ENCODE peak calls at places on chromosomes 11 and 22, in eight cellular contexts. One of them, this sample, is unnamed.

GRCh38 chr22:23514317-23515038 is 65.6 kb downstream of the IGLL1 start:
- DNase-seq in NCI-H1105: no peak
- DNase-seq in activated CD4-positive, alpha-beta T cell treated with anti-CD3 and anti-CD28 coated beads, Interleukin-2, amount 50 U/mL, for 4 hours: no peak
- DNase-seq in posterior vena cava: no peak
- DNase-seq in RKO: no peak
- DNase-seq in iPS-NIHi11: peak; percentile 52
- DNase-seq in pons: no peak
- DNase-seq in activated T-cell treated with anti-CD3 and anti-CD28 coated beads, Interleukin-2, amount 50 U/mL, for 24 hours: no peak
- DNase-seq in this sample: no peak

GRCh38 chr22:48523761-48524160 is 1303.9 kb downstream of the BRD1 start:
- DNase-seq in NCI-H1105: no peak
- DNase-seq in activated CD4-positive, alpha-beta T cell treated with anti-CD3 and anti-CD28 coated beads, Interleukin-2, amount 50 U/mL, for 4 hours: no peak
- DNase-seq in posterior vena cava: no peak
- DNase-seq in RKO: no peak
- DNase-seq in iPS-NIHi11: no peak
- DNase-seq in pons: no peak
- DNase-seq in activated T-cell treated with anti-CD3 and anti-CD28 coated beads, Interleukin-2, amount 50 U/mL, for 24 hours: no peak
- DNase-seq in this sample: no peak

GRCh38 chr22:31248965-31249940 is 37.2 kb downstream of the LIMK2 start:
- DNase-seq in NCI-H1105: no peak
- DNase-seq in activated CD4-positive, alpha-beta T cell treated with anti-CD3 and anti-CD28 coated beads, Interleukin-2, amount 50 U/mL, for 4 hours: no peak
- DNase-seq in posterior vena cava: no peak
- DNase-seq in RKO: no peak
- DNase-seq in iPS-NIHi11: no peak
- DNase-seq in pons: peak; percentile 48
- DNase-seq in activated T-cell treated with anti-CD3 and anti-CD28 coated beads, Interleukin-2, amount 50 U/mL, for 24 hours: no peak
- DNase-seq in this sample: peak; percentile 60

GRCh38 chr11:64245401-64245796 is 1.3 kb downstream of the PPP1R14B start:
- DNase-seq in NCI-H1105: no peak
- DNase-seq in activated CD4-positive, alpha-beta T cell treated with anti-CD3 and anti-CD28 coated beads, Interleukin-2, amount 50 U/mL, for 4 hours: no peak
- DNase-seq in posterior vena cava: no peak
- DNase-seq in RKO: peak; percentile 42
- DNase-seq in iPS-NIHi11: no peak
- DNase-seq in pons: no peak
- DNase-seq in activated T-cell treated with anti-CD3 and anti-CD28 coated beads, Interleukin-2, amount 50 U/mL, for 24 hours: peak; percentile 59
- DNase-seq in this sample: no peak

GRCh38 chr22:27718186-27719032 is 83.1 kb downstream of the MN1 start:
- DNase-seq in NCI-H1105: no peak
- DNase-seq in activated CD4-positive, alpha-beta T cell treated with anti-CD3 and anti-CD28 coated beads, Interleukin-2, amount 50 U/mL, for 4 hours: no peak
- DNase-seq in posterior vena cava: peak; percentile 96
- DNase-seq in RKO: peak; percentile 90
- DNase-seq in iPS-NIHi11: peak; percentile 60
- DNase-seq in pons: no peak
- DNase-seq in activated T-cell treated with anti-CD3 and anti-CD28 coated beads, Interleukin-2, amount 50 U/mL, for 24 hours: no peak
- DNase-seq in this sample: no peak

GRCh38 chr22:45164217-45165123 is 745 bp downstream of the NUP50 start:
- DNase-seq in NCI-H1105: no peak
- DNase-seq in activated CD4-positive, alpha-beta T cell treated with anti-CD3 and anti-CD28 coated beads, Interleukin-2, amount 50 U/mL, for 4 hours: peak; percentile 27
- DNase-seq in posterior vena cava: peak; percentile 84
- DNase-seq in RKO: peak; percentile 27
- DNase-seq in iPS-NIHi11: peak; percentile 74
- DNase-seq in pons: peak; percentile 3
- DNase-seq in activated T-cell treated with anti-CD3 and anti-CD28 coated beads, Interleukin-2, amount 50 U/mL, for 24 hours: no peak
- DNase-seq in this sample: peak; percentile 17

GRCh38 chr22:20020533-20021195 is at the start of gene TANGO2:
- DNase-seq in NCI-H1105: peak; percentile 80
- DNase-seq in activated CD4-positive, alpha-beta T cell treated with anti-CD3 and anti-CD28 coated beads, Interleukin-2, amount 50 U/mL, for 4 hours: peak; percentile 88
- DNase-seq in posterior vena cava: peak; percentile 98
- DNase-seq in RKO: peak; percentile 91
- DNase-seq in iPS-NIHi11: peak; percentile 99
- DNase-seq in pons: peak; percentile 89
- DNase-seq in activated T-cell treated with anti-CD3 and anti-CD28 coated beads, Interleukin-2, amount 50 U/mL, for 24 hours: peak; percentile 97
- DNase-seq in this sample: peak; percentile 93

GRCh38 chr22:50189849-50190181 is 4.1 kb downstream of the TRABD start:
- DNase-seq in NCI-H1105: no peak
- DNase-seq in activated CD4-positive, alpha-beta T cell treated with anti-CD3 and anti-CD28 coated beads, Interleukin-2, amount 50 U/mL, for 4 hours: no peak
- DNase-seq in posterior vena cava: no peak
- DNase-seq in RKO: no peak
- DNase-seq in iPS-NIHi11: no peak
- DNase-seq in pons: no peak
- DNase-seq in activated T-cell treated with anti-CD3 and anti-CD28 coated beads, Interleukin-2, amount 50 U/mL, for 24 hours: no peak
- DNase-seq in this sample: no peak

GRCh38 chr22:20522134-20522827 is 14.9 kb downstream of the MED15 start:
- DNase-seq in NCI-H1105: no peak
- DNase-seq in activated CD4-positive, alpha-beta T cell treated with anti-CD3 and anti-CD28 coated beads, Interleukin-2, amount 50 U/mL, for 4 hours: no peak
- DNase-seq in posterior vena cava: no peak
- DNase-seq in RKO: no peak
- DNase-seq in iPS-NIHi11: no peak
- DNase-seq in pons: no peak
- DNase-seq in activated T-cell treated with anti-CD3 and anti-CD28 coated beads, Interleukin-2, amount 50 U/mL, for 24 hours: no peak
- DNase-seq in this sample: no peak

GRCh38 chr11:17314232-17314547 is 37.4 kb upstream of the NCR3LG1 start:
- DNase-seq in NCI-H1105: no peak
- DNase-seq in activated CD4-positive, alpha-beta T cell treated with anti-CD3 and anti-CD28 coated beads, Interleukin-2, amount 50 U/mL, for 4 hours: no peak
- DNase-seq in posterior vena cava: no peak
- DNase-seq in RKO: peak; percentile 74
- DNase-seq in iPS-NIHi11: peak; percentile 5
- DNase-seq in pons: no peak
- DNase-seq in activated T-cell treated with anti-CD3 and anti-CD28 coated beads, Interleukin-2, amount 50 U/mL, for 24 hours: no peak
- DNase-seq in this sample: no peak

GRCh38 chr11:35598254-35599125 is 19.8 kb upstream of the FJX1 start:
- DNase-seq in NCI-H1105: no peak
- DNase-seq in activated CD4-positive, alpha-beta T cell treated with anti-CD3 and anti-CD28 coated beads, Interleukin-2, amount 50 U/mL, for 4 hours: no peak
- DNase-seq in posterior vena cava: no peak
- DNase-seq in RKO: no peak
- DNase-seq in iPS-NIHi11: no peak
- DNase-seq in pons: no peak
- DNase-seq in activated T-cell treated with anti-CD3 and anti-CD28 coated beads, Interleukin-2, amount 50 U/mL, for 24 hours: no peak
- DNase-seq in this sample: no peak

GRCh38 chr11:72629266-72629665 is 45.0 kb downstream of the PDE2A start:
- DNase-seq in NCI-H1105: no peak
- DNase-seq in activated CD4-positive, alpha-beta T cell treated with anti-CD3 and anti-CD28 coated beads, Interleukin-2, amount 50 U/mL, for 4 hours: no peak
- DNase-seq in posterior vena cava: no peak
- DNase-seq in RKO: no peak
- DNase-seq in iPS-NIHi11: no peak
- DNase-seq in pons: peak; percentile 28
- DNase-seq in activated T-cell treated with anti-CD3 and anti-CD28 coated beads, Interleukin-2, amount 50 U/mL, for 24 hours: no peak
- DNase-seq in this sample: peak; percentile 74

GRCh38 chr11:117199061-117199915 is at the start of gene TAGLN:
- DNase-seq in NCI-H1105: no peak
- DNase-seq in activated CD4-positive, alpha-beta T cell treated with anti-CD3 and anti-CD28 coated beads, Interleukin-2, amount 50 U/mL, for 4 hours: no peak
- DNase-seq in posterior vena cava: peak; percentile 97
- DNase-seq in RKO: peak; percentile 72
- DNase-seq in iPS-NIHi11: peak; percentile 89
- DNase-seq in pons: no peak
- DNase-seq in activated T-cell treated with anti-CD3 and anti-CD28 coated beads, Interleukin-2, amount 50 U/mL, for 24 hours: no peak
- DNase-seq in this sample: no peak

GRCh38 chr11:117816846-117817212 is 7.7 kb downstream of the FXYD2 start:
- DNase-seq in NCI-H1105: no peak
- DNase-seq in activated CD4-positive, alpha-beta T cell treated with anti-CD3 and anti-CD28 coated beads, Interleukin-2, amount 50 U/mL, for 4 hours: no peak
- DNase-seq in posterior vena cava: no peak
- DNase-seq in RKO: no peak
- DNase-seq in iPS-NIHi11: no peak
- DNase-seq in pons: no peak
- DNase-seq in activated T-cell treated with anti-CD3 and anti-CD28 coated beads, Interleukin-2, amount 50 U/mL, for 24 hours: no peak
- DNase-seq in this sample: no peak

GRCh38 chr22:19998232-19998951 is 18.2 kb downstream of the ARVCF start:
- DNase-seq in NCI-H1105: no peak
- DNase-seq in activated CD4-positive, alpha-beta T cell treated with anti-CD3 and anti-CD28 coated beads, Interleukin-2, amount 50 U/mL, for 4 hours: no peak
- DNase-seq in posterior vena cava: peak; percentile 52
- DNase-seq in RKO: no peak
- DNase-seq in iPS-NIHi11: no peak
- DNase-seq in pons: no peak
- DNase-seq in activated T-cell treated with anti-CD3 and anti-CD28 coated beads, Interleukin-2, amount 50 U/mL, for 24 hours: no peak
- DNase-seq in this sample: no peak

GRCh38 chr22:39530692-39531331 is 1.7 kb downstream of the RPS19BP1 start:
- DNase-seq in NCI-H1105: no peak
- DNase-seq in activated CD4-positive, alpha-beta T cell treated with anti-CD3 and anti-CD28 coated beads, Interleukin-2, amount 50 U/mL, for 4 hours: no peak
- DNase-seq in posterior vena cava: no peak
- DNase-seq in RKO: peak; percentile 74
- DNase-seq in iPS-NIHi11: peak; percentile 35
- DNase-seq in pons: no peak
- DNase-seq in activated T-cell treated with anti-CD3 and anti-CD28 coated beads, Interleukin-2, amount 50 U/mL, for 24 hours: no peak
- DNase-seq in this sample: no peak

GRCh38 chr22:35783943-35784614 is 66.4 kb downstream of the APOL5 start:
- DNase-seq in NCI-H1105: no peak
- DNase-seq in activated CD4-positive, alpha-beta T cell treated with anti-CD3 and anti-CD28 coated beads, Interleukin-2, amount 50 U/mL, for 4 hours: no peak
- DNase-seq in posterior vena cava: no peak
- DNase-seq in RKO: no peak
- DNase-seq in iPS-NIHi11: no peak
- DNase-seq in pons: no peak
- DNase-seq in activated T-cell treated with anti-CD3 and anti-CD28 coated beads, Interleukin-2, amount 50 U/mL, for 24 hours: no peak
- DNase-seq in this sample: no peak

GRCh38 chr11:95715777-95716241 is 73.8 kb downstream of the FAM76B start:
- DNase-seq in NCI-H1105: no peak
- DNase-seq in activated CD4-positive, alpha-beta T cell treated with anti-CD3 and anti-CD28 coated beads, Interleukin-2, amount 50 U/mL, for 4 hours: peak; percentile 40
- DNase-seq in posterior vena cava: no peak
- DNase-seq in RKO: no peak
- DNase-seq in iPS-NIHi11: no peak
- DNase-seq in pons: peak; percentile 91
- DNase-seq in activated T-cell treated with anti-CD3 and anti-CD28 coated beads, Interleukin-2, amount 50 U/mL, for 24 hours: no peak
- DNase-seq in this sample: peak; percentile 79

GRCh38 chr11:57325735-57326048 is 940 bp upstream of the TNKS1BP1 start:
- DNase-seq in NCI-H1105: peak; percentile 56
- DNase-seq in activated CD4-positive, alpha-beta T cell treated with anti-CD3 and anti-CD28 coated beads, Interleukin-2, amount 50 U/mL, for 4 hours: no peak
- DNase-seq in posterior vena cava: peak; percentile 87
- DNase-seq in RKO: no peak
- DNase-seq in iPS-NIHi11: no peak
- DNase-seq in pons: no peak
- DNase-seq in activated T-cell treated with anti-CD3 and anti-CD28 coated beads, Interleukin-2, amount 50 U/mL, for 24 hours: no peak
- DNase-seq in this sample: no peak

GRCh38 chr11:1559103-1559951 is 12.7 kb downstream of the DUSP8 start:
- DNase-seq in NCI-H1105: peak; percentile 30
- DNase-seq in activated CD4-positive, alpha-beta T cell treated with anti-CD3 and anti-CD28 coated beads, Interleukin-2, amount 50 U/mL, for 4 hours: no peak
- DNase-seq in posterior vena cava: peak; percentile 95
- DNase-seq in RKO: no peak
- DNase-seq in iPS-NIHi11: peak; percentile 77
- DNase-seq in pons: peak; percentile 96
- DNase-seq in activated T-cell treated with anti-CD3 and anti-CD28 coated beads, Interleukin-2, amount 50 U/mL, for 24 hours: no peak
- DNase-seq in this sample: peak; percentile 95

GRCh38 chr11:281486-282161 is 3.4 kb downstream of the NLRP6 start:
- DNase-seq in NCI-H1105: no peak
- DNase-seq in activated CD4-positive, alpha-beta T cell treated with anti-CD3 and anti-CD28 coated beads, Interleukin-2, amount 50 U/mL, for 4 hours: no peak
- DNase-seq in posterior vena cava: peak; percentile 73
- DNase-seq in RKO: no peak
- DNase-seq in iPS-NIHi11: no peak
- DNase-seq in pons: no peak
- DNase-seq in activated T-cell treated with anti-CD3 and anti-CD28 coated beads, Interleukin-2, amount 50 U/mL, for 24 hours: no peak
- DNase-seq in this sample: no peak

GRCh38 chr11:11113676-11114075 is 239.4 kb downstream of the CSNK2A3 start:
- DNase-seq in NCI-H1105: no peak
- DNase-seq in activated CD4-positive, alpha-beta T cell treated with anti-CD3 and anti-CD28 coated beads, Interleukin-2, amount 50 U/mL, for 4 hours: no peak
- DNase-seq in posterior vena cava: no peak
- DNase-seq in RKO: no peak
- DNase-seq in iPS-NIHi11: no peak
- DNase-seq in pons: no peak
- DNase-seq in activated T-cell treated with anti-CD3 and anti-CD28 coated beads, Interleukin-2, amount 50 U/mL, for 24 hours: no peak
- DNase-seq in this sample: no peak

GRCh38 chr11:125345706-125346561 is 150.1 kb downstream of the FEZ1 start:
- DNase-seq in NCI-H1105: peak; percentile 57
- DNase-seq in activated CD4-positive, alpha-beta T cell treated with anti-CD3 and anti-CD28 coated beads, Interleukin-2, amount 50 U/mL, for 4 hours: peak; percentile 10
- DNase-seq in posterior vena cava: peak; percentile 96
- DNase-seq in RKO: peak; percentile 33
- DNase-seq in iPS-NIHi11: peak; percentile 85
- DNase-seq in pons: peak; percentile 62
- DNase-seq in activated T-cell treated with anti-CD3 and anti-CD28 coated beads, Interleukin-2, amount 50 U/mL, for 24 hours: peak; percentile 49
- DNase-seq in this sample: peak; percentile 69

GRCh38 chr22:50086526-50086925 is 1.3 kb upstream of the MLC1 start:
- DNase-seq in NCI-H1105: no peak
- DNase-seq in activated CD4-positive, alpha-beta T cell treated with anti-CD3 and anti-CD28 coated beads, Interleukin-2, amount 50 U/mL, for 4 hours: no peak
- DNase-seq in posterior vena cava: no peak
- DNase-seq in RKO: no peak
- DNase-seq in iPS-NIHi11: no peak
- DNase-seq in pons: no peak
- DNase-seq in activated T-cell treated with anti-CD3 and anti-CD28 coated beads, Interleukin-2, amount 50 U/mL, for 24 hours: no peak
- DNase-seq in this sample: no peak

GRCh38 chr22:24391836-24392217 is 35.6 kb upstream of the ADORA2A start:
- DNase-seq in NCI-H1105: no peak
- DNase-seq in activated CD4-positive, alpha-beta T cell treated with anti-CD3 and anti-CD28 coated beads, Interleukin-2, amount 50 U/mL, for 4 hours: no peak
- DNase-seq in posterior vena cava: no peak
- DNase-seq in RKO: no peak
- DNase-seq in iPS-NIHi11: no peak
- DNase-seq in pons: no peak
- DNase-seq in activated T-cell treated with anti-CD3 and anti-CD28 coated beads, Interleukin-2, amount 50 U/mL, for 24 hours: no peak
- DNase-seq in this sample: no peak

GRCh38 chr11:132187814-132188213 is 817.4 kb downstream of the NTM start:
- DNase-seq in NCI-H1105: no peak
- DNase-seq in activated CD4-positive, alpha-beta T cell treated with anti-CD3 and anti-CD28 coated beads, Interleukin-2, amount 50 U/mL, for 4 hours: no peak
- DNase-seq in posterior vena cava: no peak
- DNase-seq in RKO: no peak
- DNase-seq in iPS-NIHi11: no peak
- DNase-seq in pons: no peak
- DNase-seq in activated T-cell treated with anti-CD3 and anti-CD28 coated beads, Interleukin-2, amount 50 U/mL, for 24 hours: no peak
- DNase-seq in this sample: no peak

GRCh38 chr11:285021-285893 is 3.7 kb upstream of the PGGHG start:
- DNase-seq in NCI-H1105: no peak
- DNase-seq in activated CD4-positive, alpha-beta T cell treated with anti-CD3 and anti-CD28 coated beads, Interleukin-2, amount 50 U/mL, for 4 hours: no peak
- DNase-seq in posterior vena cava: peak; percentile 43
- DNase-seq in RKO: no peak
- DNase-seq in iPS-NIHi11: no peak
- DNase-seq in pons: no peak
- DNase-seq in activated T-cell treated with anti-CD3 and anti-CD28 coated beads, Interleukin-2, amount 50 U/mL, for 24 hours: peak; percentile 30
- DNase-seq in this sample: no peak

GRCh38 chr11:42857344-42857743 is 454.5 kb upstream of the API5 start:
- DNase-seq in NCI-H1105: no peak
- DNase-seq in activated CD4-positive, alpha-beta T cell treated with anti-CD3 and anti-CD28 coated beads, Interleukin-2, amount 50 U/mL, for 4 hours: no peak
- DNase-seq in posterior vena cava: no peak
- DNase-seq in RKO: no peak
- DNase-seq in iPS-NIHi11: no peak
- DNase-seq in pons: no peak
- DNase-seq in activated T-cell treated with anti-CD3 and anti-CD28 coated beads, Interleukin-2, amount 50 U/mL, for 24 hours: no peak
- DNase-seq in this sample: no peak

GRCh38 chr11:43278302-43278956 is 33.4 kb upstream of the API5 start:
- DNase-seq in NCI-H1105: no peak
- DNase-seq in activated CD4-positive, alpha-beta T cell treated with anti-CD3 and anti-CD28 coated beads, Interleukin-2, amount 50 U/mL, for 4 hours: no peak
- DNase-seq in posterior vena cava: no peak
- DNase-seq in RKO: peak; percentile 71
- DNase-seq in iPS-NIHi11: peak; percentile 49
- DNase-seq in pons: peak; percentile 71
- DNase-seq in activated T-cell treated with anti-CD3 and anti-CD28 coated beads, Interleukin-2, amount 50 U/mL, for 24 hours: no peak
- DNase-seq in this sample: peak; percentile 19